ENCODE peak calls at places on chromosomes 11 and 22, in five cellular contexts. One of them, this sample, is unnamed.

GRCh38 chr22:40718250-40719204 is 39.2 kb downstream of the MCHR1 start:
- DNase-seq in AG04450: no peak
- DNase-seq in CD4-positive, alpha-beta T cell: no peak
- DNase-seq in GM23248: no peak
- DNase-seq in CD8-positive, alpha-beta memory T cell: no peak
- DNase-seq in this sample: no peak

GRCh38 chr11:73004088-73004487 is 138.0 kb downstream of the FCHSD2 start:
- DNase-seq in GM23248: no peak
- DNase-seq in CD8-positive, alpha-beta memory T cell: no peak
- DNase-seq in AG04450: no peak
- DNase-seq in CD4-positive, alpha-beta T cell: no peak
- DNase-seq in this sample: no peak

GRCh38 chr22:38347944-38348750 is 30.9 kb upstream of the CSNK1E start:
- DNase-seq in CD8-positive, alpha-beta memory T cell: no peak
- DNase-seq in CD4-positive, alpha-beta T cell: no peak
- DNase-seq in AG04450: no peak
- DNase-seq in GM23248: peak; percentile 54
- DNase-seq in this sample: peak; percentile 89

GRCh38 chr11:72584933-72585597 is 89.2 kb downstream of the PDE2A start:
- DNase-seq in CD8-positive, alpha-beta memory T cell: no peak
- DNase-seq in GM23248: no peak
- DNase-seq in CD4-positive, alpha-beta T cell: no peak
- DNase-seq in AG04450: no peak
- DNase-seq in this sample: no peak

GRCh38 chr22:25598609-25599008 is 34.1 kb downstream of the GRK3 start:
- DNase-seq in GM23248: no peak
- DNase-seq in CD8-positive, alpha-beta memory T cell: no peak
- DNase-seq in CD4-positive, alpha-beta T cell: no peak
- DNase-seq in AG04450: no peak
- DNase-seq in this sample: no peak

GRCh38 chr22:43883012-43883661 is 8.7 kb downstream of the PNPLA5 start:
- DNase-seq in CD8-positive, alpha-beta memory T cell: peak; percentile 26
- DNase-seq in GM23248: peak; percentile 81
- DNase-seq in CD4-positive, alpha-beta T cell: peak; percentile 21
- DNase-seq in AG04450: no peak
- DNase-seq in this sample: peak; percentile 36

GRCh38 chr11:92322225-92322624 is 97.6 kb downstream of the FAT3 start:
- DNase-seq in CD4-positive, alpha-beta T cell: no peak
- DNase-seq in GM23248: peak; percentile 71
- DNase-seq in AG04450: no peak
- DNase-seq in CD8-positive, alpha-beta memory T cell: no peak
- DNase-seq in this sample: no peak

GRCh38 chr11:15101072-15101701 is 13.5 kb upstream of the INSC start:
- DNase-seq in GM23248: peak; percentile 86
- DNase-seq in AG04450: peak; percentile 51
- DNase-seq in CD8-positive, alpha-beta memory T cell: peak; percentile 19
- DNase-seq in CD4-positive, alpha-beta T cell: peak; percentile 28
- DNase-seq in this sample: no peak

GRCh38 chr11:35064114-35064800 is 74.7 kb upstream of the CD44 start:
- DNase-seq in CD4-positive, alpha-beta T cell: no peak
- DNase-seq in CD8-positive, alpha-beta memory T cell: no peak
- DNase-seq in AG04450: no peak
- DNase-seq in GM23248: peak; percentile 88
- DNase-seq in this sample: no peak

GRCh38 chr11:14359573-14360031 is 619 bp upstream of the RRAS2 start:
- DNase-seq in CD8-positive, alpha-beta memory T cell: no peak
- DNase-seq in CD4-positive, alpha-beta T cell: no peak
- DNase-seq in AG04450: no peak
- DNase-seq in GM23248: peak; percentile 68
- DNase-seq in this sample: no peak

GRCh38 chr11:6397636-6398035 is 7.4 kb downstream of the SMPD1 start:
- DNase-seq in AG04450: no peak
- DNase-seq in GM23248: peak; percentile 55
- DNase-seq in CD4-positive, alpha-beta T cell: no peak
- DNase-seq in CD8-positive, alpha-beta memory T cell: no peak
- DNase-seq in this sample: no peak

GRCh38 chr11:112113539-112114457 is 27.1 kb downstream of the SDHD start:
- DNase-seq in CD4-positive, alpha-beta T cell: no peak
- DNase-seq in GM23248: peak; percentile 80
- DNase-seq in AG04450: no peak
- DNase-seq in CD8-positive, alpha-beta memory T cell: no peak
- DNase-seq in this sample: no peak

GRCh38 chr11:74403607-74404006 is 5.4 kb upstream of the PGM2L1 start:
- DNase-seq in GM23248: no peak
- DNase-seq in AG04450: no peak
- DNase-seq in CD8-positive, alpha-beta memory T cell: no peak
- DNase-seq in CD4-positive, alpha-beta T cell: no peak
- DNase-seq in this sample: no peak

GRCh38 chr11:60777106-60777505 is 8.0 kb upstream of the MS4A10 start:
- DNase-seq in GM23248: no peak
- DNase-seq in CD4-positive, alpha-beta T cell: no peak
- DNase-seq in AG04450: no peak
- DNase-seq in CD8-positive, alpha-beta memory T cell: no peak
- DNase-seq in this sample: no peak

GRCh38 chr11:69799582-69799981 is 19.6 kb downstream of the FGF3 start:
- DNase-seq in GM23248: peak; percentile 59
- DNase-seq in CD4-positive, alpha-beta T cell: no peak
- DNase-seq in CD8-positive, alpha-beta memory T cell: no peak
- DNase-seq in AG04450: no peak
- DNase-seq in this sample: no peak

GRCh38 chr11:113994077-113994954 is 19.4 kb downstream of the HTR3A start:
- DNase-seq in GM23248: peak; percentile 27
- DNase-seq in CD8-positive, alpha-beta memory T cell: peak; percentile 23
- DNase-seq in AG04450: no peak
- DNase-seq in CD4-positive, alpha-beta T cell: peak; percentile 28
- DNase-seq in this sample: no peak

GRCh38 chr11:27429740-27430451 is 42.7 kb downstream of the LGR4 start:
- DNase-seq in AG04450: no peak
- DNase-seq in CD8-positive, alpha-beta memory T cell: no peak
- DNase-seq in GM23248: peak; percentile 38
- DNase-seq in CD4-positive, alpha-beta T cell: no peak
- DNase-seq in this sample: no peak

GRCh38 chr11:47186076-47186936 is at the start of gene PACSIN3:
- DNase-seq in CD4-positive, alpha-beta T cell: peak; percentile 21
- DNase-seq in GM23248: peak; percentile 60
- DNase-seq in AG04450: no peak
- DNase-seq in CD8-positive, alpha-beta memory T cell: peak; percentile 24
- DNase-seq in this sample: no peak

GRCh38 chr11:296976-297665 is 2.2 kb downstream of the IFITM5 start:
- DNase-seq in CD4-positive, alpha-beta T cell: no peak
- DNase-seq in CD8-positive, alpha-beta memory T cell: no peak
- DNase-seq in GM23248: no peak
- DNase-seq in AG04450: no peak
- DNase-seq in this sample: no peak

GRCh38 chr11:86888978-86889341 is 66.2 kb downstream of the FZD4 start:
- DNase-seq in CD8-positive, alpha-beta memory T cell: no peak
- DNase-seq in CD4-positive, alpha-beta T cell: no peak
- DNase-seq in GM23248: peak; percentile 51
- DNase-seq in AG04450: no peak
- DNase-seq in this sample: no peak

GRCh38 chr11:36594316-36594989 is at the start of gene IFTAP:
- DNase-seq in CD4-positive, alpha-beta T cell: no peak
- DNase-seq in AG04450: peak; percentile 72
- DNase-seq in CD8-positive, alpha-beta memory T cell: no peak
- DNase-seq in GM23248: peak; percentile 93
- DNase-seq in this sample: peak; percentile 57

GRCh38 chr11:61075891-61076290 is 26.4 kb upstream of the CD5 start:
- DNase-seq in AG04450: no peak
- DNase-seq in CD8-positive, alpha-beta memory T cell: no peak
- DNase-seq in CD4-positive, alpha-beta T cell: no peak
- DNase-seq in GM23248: peak; percentile 70
- DNase-seq in this sample: peak; percentile 50

GRCh38 chr11:2168286-2169000 is 3.2 kb downstream of the TH start:
- DNase-seq in CD4-positive, alpha-beta T cell: no peak
- DNase-seq in AG04450: no peak
- DNase-seq in CD8-positive, alpha-beta memory T cell: no peak
- DNase-seq in GM23248: no peak
- DNase-seq in this sample: no peak

GRCh38 chr22:47022075-47022473 is 259.6 kb downstream of the TBC1D22A start:
- DNase-seq in CD4-positive, alpha-beta T cell: no peak
- DNase-seq in CD8-positive, alpha-beta memory T cell: no peak
- DNase-seq in AG04450: no peak
- DNase-seq in GM23248: peak; percentile 13
- DNase-seq in this sample: no peak

GRCh38 chr22:27783436-27784098 is 18.0 kb downstream of the MN1 start:
- DNase-seq in CD8-positive, alpha-beta memory T cell: no peak
- DNase-seq in AG04450: no peak
- DNase-seq in GM23248: peak; percentile 61
- DNase-seq in CD4-positive, alpha-beta T cell: no peak
- DNase-seq in this sample: no peak

GRCh38 chr22:27785818-27786217 is 15.7 kb downstream of the MN1 start:
- DNase-seq in CD8-positive, alpha-beta memory T cell: no peak
- DNase-seq in AG04450: no peak
- DNase-seq in GM23248: no peak
- DNase-seq in CD4-positive, alpha-beta T cell: no peak
- DNase-seq in this sample: no peak

GRCh38 chr22:27782065-27782464 is 19.5 kb downstream of the MN1 start:
- DNase-seq in CD8-positive, alpha-beta memory T cell: no peak
- DNase-seq in CD4-positive, alpha-beta T cell: no peak
- DNase-seq in AG04450: no peak
- DNase-seq in GM23248: no peak
- DNase-seq in this sample: no peak

GRCh38 chr22:27786253-27786898 is 15.2 kb downstream of the MN1 start:
- DNase-seq in GM23248: no peak
- DNase-seq in AG04450: no peak
- DNase-seq in CD4-positive, alpha-beta T cell: no peak
- DNase-seq in CD8-positive, alpha-beta memory T cell: no peak
- DNase-seq in this sample: no peak

DNA sequence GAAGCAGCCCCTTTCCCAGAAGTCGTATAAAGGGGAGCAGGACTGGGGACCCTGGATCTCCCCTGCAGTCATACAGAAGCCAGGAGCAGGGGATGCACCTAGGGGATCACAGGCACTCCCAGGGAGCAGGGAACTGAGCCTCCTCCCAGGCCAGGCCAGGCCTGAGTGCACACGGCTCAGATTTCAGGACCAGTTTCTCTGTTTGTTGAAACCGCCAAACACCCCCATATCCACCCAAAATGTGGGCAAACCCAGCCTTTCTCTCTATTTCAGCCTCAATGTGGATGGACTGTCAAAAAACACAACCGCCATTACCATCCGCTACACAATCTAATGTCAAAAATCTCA is 17.5 kb downstream of the MN1 start:
- DNase-seq in AG04450: no peak
- DNase-seq in CD4-positive, alpha-beta T cell: no peak
- DNase-seq in GM23248: peak; percentile 50
- DNase-seq in CD8-positive, alpha-beta memory T cell: no peak
- DNase-seq in this sample: no peak
- H3K27ac ChIP-seq in AG04450: no peak overlapping the region
- H3K27ac ChIP-seq in CD4-positive, alpha-beta T cell: no peak overlapping the region
- H3K27ac ChIP-seq in GM23248: peak overlapping the region; percentile 64
- H3K27ac ChIP-seq in CD8-positive, alpha-beta memory T cell: no peak overlapping the region
- H3K27ac ChIP-seq in this sample: no peak overlapping the region

DNA sequence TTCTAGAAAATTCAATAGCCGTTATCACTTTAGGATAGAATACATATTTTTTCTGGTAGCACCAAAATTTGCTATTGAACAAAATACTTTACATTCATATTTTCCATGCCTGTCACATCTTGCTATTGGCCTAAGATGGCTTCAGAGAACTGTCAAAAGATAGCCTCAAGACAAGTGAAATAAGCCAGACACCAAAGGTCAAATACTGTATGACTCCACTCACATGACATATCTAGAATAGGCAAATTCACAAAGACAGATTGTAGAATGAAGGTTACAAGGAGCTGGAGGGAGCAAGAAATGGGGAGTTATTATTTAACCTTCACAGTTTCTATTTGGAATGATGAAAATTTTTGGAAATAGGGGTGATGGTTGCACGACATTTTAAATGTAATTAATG is 223.7 kb upstream of the ZC3H12C start:
- DNase-seq in GM23248: no peak
- DNase-seq in AG04450: no peak
- DNase-seq in CD8-positive, alpha-beta memory T cell: no peak
- DNase-seq in CD4-positive, alpha-beta T cell: no peak
- DNase-seq in this sample: no peak
- H3K27ac ChIP-seq in GM23248: no peak overlapping the region
- H3K27ac ChIP-seq in AG04450: no peak overlapping the region
- H3K27ac ChIP-seq in CD8-positive, alpha-beta memory T cell: no peak overlapping the region
- H3K27ac ChIP-seq in CD4-positive, alpha-beta T cell: no peak overlapping the region
- H3K27ac ChIP-seq in this sample: no peak overlapping the region

GRCh38 chr11:115493905-115494304 is 10.3 kb downstream of the CADM1 start:
- DNase-seq in AG04450: no peak
- DNase-seq in CD8-positive, alpha-beta memory T cell: no peak
- DNase-seq in CD4-positive, alpha-beta T cell: no peak
- DNase-seq in GM23248: no peak
- DNase-seq in this sample: no peak

GRCh38 chr11:115489466-115489865 is 14.7 kb downstream of the CADM1 start:
- DNase-seq in GM23248: no peak
- DNase-seq in CD8-positive, alpha-beta memory T cell: no peak
- DNase-seq in CD4-positive, alpha-beta T cell: no peak
- DNase-seq in AG04450: no peak
- DNase-seq in this sample: no peak

GRCh38 chr11:115497303-115497702 is 6.9 kb downstream of the CADM1 start:
- DNase-seq in AG04450: no peak
- DNase-seq in CD4-positive, alpha-beta T cell: no peak
- DNase-seq in CD8-positive, alpha-beta memory T cell: no peak
- DNase-seq in GM23248: no peak
- DNase-seq in this sample: no peak

GRCh38 chr11:115496892-115497291 is 7.3 kb downstream of the CADM1 start:
- DNase-seq in AG04450: no peak
- DNase-seq in CD8-positive, alpha-beta memory T cell: no peak
- DNase-seq in CD4-positive, alpha-beta T cell: no peak
- DNase-seq in GM23248: no peak
- DNase-seq in this sample: no peak

DNA sequence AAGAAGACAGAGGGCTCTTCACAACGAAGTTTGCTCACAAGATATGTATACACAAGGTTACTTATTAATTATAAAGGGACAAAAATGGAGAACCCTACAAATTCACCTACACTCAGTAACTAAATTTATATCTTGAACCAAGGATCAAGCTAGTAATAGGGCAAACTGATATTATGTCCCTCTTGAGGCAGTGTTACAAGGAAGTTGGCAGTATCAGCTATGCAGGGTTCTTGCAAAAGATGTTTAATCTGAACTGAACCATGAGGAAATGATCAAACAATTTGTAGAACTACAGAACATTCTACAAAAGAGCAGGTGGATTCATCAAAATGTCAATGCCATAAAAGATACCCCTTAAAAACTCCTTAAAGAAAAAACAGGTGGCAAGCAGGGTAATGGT is 10.7 kb downstream of the CADM1 start:
- DNase-seq in AG04450: no peak
- DNase-seq in CD8-positive, alpha-beta memory T cell: no peak
- DNase-seq in GM23248: no peak
- DNase-seq in CD4-positive, alpha-beta T cell: no peak
- DNase-seq in this sample: no peak
- H3K27ac ChIP-seq in AG04450: no peak overlapping the region
- H3K27ac ChIP-seq in CD8-positive, alpha-beta memory T cell: no peak overlapping the region
- H3K27ac ChIP-seq in GM23248: no peak overlapping the region
- H3K27ac ChIP-seq in CD4-positive, alpha-beta T cell: no peak overlapping the region
- H3K27ac ChIP-seq in this sample: no peak overlapping the region

DNA sequence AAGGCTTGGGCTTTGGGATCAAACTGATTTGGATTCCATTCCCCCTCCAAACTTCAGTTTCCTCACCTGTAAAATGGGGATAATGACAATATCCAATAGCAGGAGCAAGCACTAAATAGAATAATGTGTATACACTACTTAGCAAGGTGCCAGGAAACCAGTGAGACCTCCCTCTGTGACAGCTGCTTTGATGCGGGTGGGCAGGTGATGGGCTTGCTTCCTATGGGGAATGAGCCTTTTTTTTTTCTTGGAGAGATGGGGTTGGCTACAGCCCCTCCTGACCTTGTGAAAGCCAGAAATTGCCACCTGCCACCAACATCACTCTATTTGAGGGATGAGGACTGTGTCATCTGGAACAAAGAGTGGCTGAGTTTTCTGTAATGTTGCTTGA is 1.1 kb downstream of the CD82 start:
- DNase-seq in AG04450: no peak
- DNase-seq in GM23248: no peak
- DNase-seq in CD8-positive, alpha-beta memory T cell: no peak
- DNase-seq in CD4-positive, alpha-beta T cell: no peak
- DNase-seq in this sample: no peak
- H3K27ac ChIP-seq in AG04450: no peak overlapping the region
- H3K27ac ChIP-seq in GM23248: no peak overlapping the region
- H3K27ac ChIP-seq in CD8-positive, alpha-beta memory T cell: no peak overlapping the region
- H3K27ac ChIP-seq in CD4-positive, alpha-beta T cell: peak overlapping the region; percentile 38
- H3K27ac ChIP-seq in this sample: no peak overlapping the region